ENCODE peak calls at places on chromosomes 12 and 14, in five cellular contexts. One of them, this sample, is unnamed.

GRCh38 chr12:130656411-130656810 is 59.7 kb downstream of the RIMBP2 start:
- DNase-seq in stimulated activated CD4-positive, alpha-beta T cell treated with anti-CD3 and anti-CD28 coated beads, TNF-alpha, amount 100 ng/mL, for 24 hours: no peak
- DNase-seq in GM20000: no peak
- DNase-seq in NCI-H1092: no peak
- DNase-seq in tibial artery: no peak
- DNase-seq in this sample: no peak

GRCh38 chr12:53290661-53291060 is 4.7 kb upstream of the PFDN5 start:
- DNase-seq in GM20000: no peak
- DNase-seq in tibial artery: no peak
- DNase-seq in NCI-H1092: no peak
- DNase-seq in stimulated activated CD4-positive, alpha-beta T cell treated with anti-CD3 and anti-CD28 coated beads, TNF-alpha, amount 100 ng/mL, for 24 hours: no peak
- DNase-seq in this sample: no peak

GRCh38 chr14:105492966-105493871 is 2.2 kb downstream of the TEDC1 start:
- DNase-seq in stimulated activated CD4-positive, alpha-beta T cell treated with anti-CD3 and anti-CD28 coated beads, TNF-alpha, amount 100 ng/mL, for 24 hours: no peak
- DNase-seq in tibial artery: peak
- DNase-seq in GM20000: no peak
- DNase-seq in NCI-H1092: no peak
- DNase-seq in this sample: no peak

GRCh38 chr12:92505373-92506340 is 197.1 kb upstream of the PLEKHG7 start:
- DNase-seq in GM20000: peak
- DNase-seq in tibial artery: peak
- DNase-seq in stimulated activated CD4-positive, alpha-beta T cell treated with anti-CD3 and anti-CD28 coated beads, TNF-alpha, amount 100 ng/mL, for 24 hours: no peak
- DNase-seq in NCI-H1092: peak
- DNase-seq in this sample: no peak

GRCh38 chr14:35366048-35366428 is 38.5 kb downstream of the NFKBIA start:
- DNase-seq in GM20000: no peak
- DNase-seq in NCI-H1092: no peak
- DNase-seq in tibial artery: peak
- DNase-seq in stimulated activated CD4-positive, alpha-beta T cell treated with anti-CD3 and anti-CD28 coated beads, TNF-alpha, amount 100 ng/mL, for 24 hours: no peak
- DNase-seq in this sample: no peak

GRCh38 chr14:63986789-63987533 is 134.2 kb downstream of the SYNE2 start:
- DNase-seq in stimulated activated CD4-positive, alpha-beta T cell treated with anti-CD3 and anti-CD28 coated beads, TNF-alpha, amount 100 ng/mL, for 24 hours: no peak
- DNase-seq in GM20000: no peak
- DNase-seq in tibial artery: no peak
- DNase-seq in NCI-H1092: no peak
- DNase-seq in this sample: no peak

GRCh38 chr12:113422030-113422900 is at the start of gene SDSL:
- DNase-seq in NCI-H1092: no peak
- DNase-seq in GM20000: peak
- DNase-seq in stimulated activated CD4-positive, alpha-beta T cell treated with anti-CD3 and anti-CD28 coated beads, TNF-alpha, amount 100 ng/mL, for 24 hours: no peak
- DNase-seq in tibial artery: peak
- DNase-seq in this sample: no peak

GRCh38 chr14:54818201-54819133 is 84.2 kb downstream of the GCH1 start:
- DNase-seq in GM20000: no peak
- DNase-seq in stimulated activated CD4-positive, alpha-beta T cell treated with anti-CD3 and anti-CD28 coated beads, TNF-alpha, amount 100 ng/mL, for 24 hours: no peak
- DNase-seq in NCI-H1092: peak
- DNase-seq in tibial artery: no peak
- DNase-seq in this sample: peak

GRCh38 chr14:41062826-41063225 is 543.9 kb upstream of the LRFN5 start:
- DNase-seq in NCI-H1092: no peak
- DNase-seq in tibial artery: no peak
- DNase-seq in stimulated activated CD4-positive, alpha-beta T cell treated with anti-CD3 and anti-CD28 coated beads, TNF-alpha, amount 100 ng/mL, for 24 hours: no peak
- DNase-seq in GM20000: no peak
- DNase-seq in this sample: no peak

This sample was measured in NCI-H1930.